ENCODE peak calls at places on chromosomes 4 and X, in four cellular contexts. K is MCF 10A, S is mucosa of descending colon, R is left ventricle myocardium inferior. D is an unnamed sample.
A peak's percentile ranks its signal among the peaks of the same experiment; 100 is the strongest.

GRCh38 chr4:48779095-48779997 is 733 bp downstream of the FRYL start:
- DNase-seq in K (peak; percentile 43), S (peak; percentile 82), R (peak; percentile 77), D (peak; percentile 69)

GRCh38 chr4:168972601-168973000 is 37.5 kb downstream of the CBR4 start:
- DNase-seq in K (no peak), S (no peak), R (no peak), D (no peak)

GRCh38 chr4:52824603-52825310 is 37.4 kb upstream of the RASL11B start:
- DNase-seq in K (no peak), S (no peak), R (peak; percentile 46), D (no peak)

GRCh38 chr4:11628093-11628725 is 199.5 kb upstream of the HS3ST1 start:
- DNase-seq in K (no peak), S (no peak), R (no peak), D (no peak)

GRCh38 chrX:128106630-128107029 is 54.4 kb upstream of the ACTRT1 start:
- DNase-seq in K (peak; percentile 46), S (no peak), R (no peak), D (no peak)

GRCh38 chr4:172776203-172776896 is 392.3 kb upstream of the GALNT7 start:
- DNase-seq in K (no peak), S (no peak), R (no peak), D (no peak)

GRCh38 chr4:71222661-71223060 is 116.2 kb upstream of the SLC4A4 start:
- DNase-seq in K (no peak), S (no peak), R (no peak), D (no peak)

GRCh38 chr4:113080050-113080449 is 30.6 kb downstream of the ANK2 start:
- DNase-seq in K (peak; percentile 36), S (no peak), R (no peak), D (no peak)

GRCh38 chr4:166143227-166143626 is 270.2 kb downstream of the TLL1 start:
- DNase-seq in K (no peak), S (no peak), R (no peak), D (no peak)

GRCh38 chr4:142718981-142719380 is 127.1 kb downstream of the INPP4B start:
- DNase-seq in K (no peak), S (no peak), R (no peak), D (no peak)

GRCh38 chr4:68895561-68896198 is 55.9 kb downstream of the UGT2A3 start:
- DNase-seq in K (no peak), S (no peak), R (no peak), D (no peak)

GRCh38 chrX:87299563-87300160 is 217.9 kb upstream of the KLHL4 start:
- DNase-seq in K (peak; percentile 47), S (no peak), R (no peak), D (no peak)

GRCh38 chr4:98794565-98795205 is 134.2 kb downstream of the EIF4E start:
- DNase-seq in K (peak; percentile 84), S (no peak), R (no peak), D (no peak)

GRCh38 chr4:168551211-168551610 is 54.4 kb downstream of the PALLD start:
- DNase-seq in K (peak; percentile 32), S (no peak), R (no peak), D (no peak)

GRCh38 chr4:20378181-20378580 is 126.5 kb downstream of the SLIT2 start:
- DNase-seq in K (no peak), S (no peak), R (no peak), D (no peak)

GRCh38 chr4:52869196-52869595 is 7.1 kb downstream of the RASL11B start:
- DNase-seq in K (no peak), S (peak; percentile 59), R (peak; percentile 75), D (peak; percentile 88)

GRCh38 chr4:152900395-152900794 is 35.7 kb upstream of the FHDC1 start:
- DNase-seq in K (no peak), S (no peak), R (no peak), D (no peak)

GRCh38 chrX:43002526-43003203 is 224.7 kb upstream of the PPP1R2C start:
- DNase-seq in K (no peak), S (no peak), R (no peak), D (no peak)

GRCh38 chr4:38568768-38569167 is 95.2 kb upstream of the KLF3 start:
- DNase-seq in K (no peak), S (no peak), R (no peak), D (no peak)

GRCh38 chrX:70508296-70508911 is 63.8 kb downstream of the DLG3 start:
- DNase-seq in K (no peak), S (no peak), R (no peak), D (no peak)

GRCh38 chr4:133800966-133801365 is 400.6 kb downstream of the PABPC4L start:
- DNase-seq in K (no peak), S (no peak), R (no peak), D (no peak)

GRCh38 chr4:66501986-66502385 is 831.7 kb upstream of the EPHA5 start:
- DNase-seq in K (no peak), S (no peak), R (no peak), D (no peak)

GRCh38 chr4:55116450-55116849 is 8.9 kb downstream of the KDR start:
- DNase-seq in K (no peak), S (no peak), R (no peak), D (no peak)

GRCh38 chr4:6128221-6128871 is 72.0 kb downstream of the JAKMIP1 start:
- DNase-seq in K (no peak), S (no peak), R (no peak), D (no peak)

GRCh38 chrX:123254457-123254856 is 70.4 kb downstream of the GRIA3 start:
- DNase-seq in K (no peak), S (no peak), R (no peak), D (no peak)

GRCh38 chr4:137226900-137227299 is 305.4 kb downstream of the PCDH18 start:
- DNase-seq in K (peak; percentile 49), S (no peak), R (no peak), D (no peak)

GRCh38 chr4:123841431-123842121 is 445.0 kb downstream of the SPRY1 start:
- DNase-seq in K (no peak), S (no peak), R (no peak), D (no peak)

GRCh38 chr4:26050212-26050643 is 136.2 kb downstream of the SMIM20 start:
- DNase-seq in K (no peak), S (no peak), R (peak; percentile 58), D (no peak)

GRCh38 chr4:7647211-7647931 is 212.6 kb upstream of the PSAPL1 start:
- DNase-seq in K (no peak), S (no peak), R (no peak), D (no peak)

GRCh38 chr4:74104145-74104544 is 5.2 kb upstream of the CXCL2 start:
- DNase-seq in K (no peak), S (no peak), R (no peak), D (no peak)

GRCh38 chr4:78864405-78865024 is 74.7 kb downstream of the PAQR3 start:
- DNase-seq in K (peak; percentile 78), S (no peak), R (no peak), D (no peak)
- TF ChIP-seq CTCF in K (peak; percentile 61), S (peak; percentile 57), R (peak; percentile 87), D (peak; percentile 87)

GRCh38 chr4:138976526-138976925 is 39.1 kb upstream of the NOCT start:
- DNase-seq in K (no peak), S (no peak), R (no peak), D (no peak)

GRCh38 chr4:138978028-138978585 is 37.5 kb upstream of the NOCT start:
- DNase-seq in K (no peak), S (no peak), R (no peak), D (no peak)

GRCh38 chr4:138972956-138973819 is 42.4 kb upstream of the NOCT start:
- DNase-seq in K (no peak), S (no peak), R (no peak), D (peak; percentile 26)

GRCh38 chr4:138977525-138977924 is 38.1 kb upstream of the NOCT start:
- DNase-seq in K (no peak), S (no peak), R (no peak), D (no peak)

GRCh38 chr4:138975225-138975624 is 40.4 kb upstream of the NOCT start:
- DNase-seq in K (no peak), S (no peak), R (no peak), D (no peak)
- TF ChIP-seq CTCF in K (no peak), S (no peak), R (no peak), D (no peak)

GRCh38 chrX:120485562-120486520 is 16.7 kb upstream of the LAMP2 start:
- DNase-seq in K (peak; percentile 88), S (peak; percentile 77), R (peak; percentile 68), D (peak; percentile 47)
- TF ChIP-seq CTCF in K (peak; percentile 43), S (peak; percentile 28), R (peak; percentile 65), D (peak; percentile 68)

GRCh38 chr4:44931720-44932119 is 205.4 kb upstream of the GNPDA2 start:
- DNase-seq in K (no peak), S (no peak), R (no peak), D (no peak)

GRCh38 chr4:44928785-44929184 is 202.4 kb upstream of the GNPDA2 start:
- DNase-seq in K (no peak), S (no peak), R (no peak), D (no peak)

GRCh38 chr4:44928062-44928380 is 201.7 kb upstream of the GNPDA2 start:
- DNase-seq in K (no peak), S (no peak), R (no peak), D (no peak)

GRCh38 chr4:44927361-44928061 is 201.2 kb upstream of the GNPDA2 start:
- DNase-seq in K (peak; percentile 66), S (no peak), R (no peak), D (no peak)
- TF ChIP-seq CTCF in K (peak; percentile 60), S (no peak), R (peak; percentile 67), D (peak; percentile 80)

GRCh38 chr4:189059996-189060570 is 880.6 kb upstream of the FRG1 start:
- DNase-seq in K (no peak), S (no peak), R (no peak), D (no peak)

DNA sequence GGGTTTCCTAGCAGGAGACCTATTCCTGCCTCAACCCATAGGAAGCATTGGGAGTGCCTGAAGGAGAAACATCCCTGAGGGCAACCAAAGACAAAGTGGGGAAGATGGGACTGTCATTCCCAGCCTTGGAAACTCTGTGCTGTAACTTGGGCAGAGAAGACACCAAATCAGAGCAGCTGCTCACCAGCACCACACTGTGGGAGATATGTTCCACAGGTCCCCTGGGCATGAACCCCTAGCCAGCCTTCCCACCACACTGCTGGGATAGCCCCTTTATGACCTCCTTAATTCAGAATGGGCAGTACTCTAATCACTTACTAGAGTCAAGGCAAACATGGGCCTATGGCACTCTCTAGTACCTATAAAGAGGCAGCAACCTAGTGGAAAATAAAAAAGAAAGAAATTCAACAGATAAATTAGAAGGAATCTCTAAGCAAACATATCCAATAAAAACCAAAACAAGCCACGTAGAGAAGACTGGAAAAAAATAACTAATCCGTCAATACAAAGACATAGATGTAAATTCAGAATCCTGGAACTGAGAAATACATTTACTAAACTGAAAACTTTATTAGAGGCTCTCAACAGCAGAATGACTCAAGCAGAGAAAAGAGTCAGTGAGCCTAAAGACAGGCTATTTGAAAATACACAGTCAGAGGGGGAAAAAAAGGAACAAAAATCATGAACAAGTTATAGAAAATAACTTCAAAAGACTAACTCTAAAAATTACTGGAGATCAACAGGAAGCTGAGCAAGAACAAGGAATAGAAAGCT is 878.4 kb upstream of the FRG1 start:
- DNase-seq in K (no peak), S (no peak), R (no peak), D (no peak)
- TF ChIP-seq CTCF in K (no peak), S (no peak), R (no peak), D (no peak)

D was measured in glutamatergic neuron.